ENCODE peak calls at places on chromosomes 2 and 18, in four cellular contexts. I, K, J and G are unnamed samples. For H3K4me1 and H3K9me3, the result is how much of the 10 kb centered on the place peaks cover.

GRCh38 chr18:24885266-24885665 is 424.8 kb downstream of the HRH4 start:
- DNase-seq in J (no peak), I (no peak), K (no peak), G (no peak)

GRCh38 chr2:20728114-20728758 is 61.3 kb downstream of the GDF7 start:
- DNase-seq in I (no peak), K (no peak), J (no peak), G (no peak)

GRCh38 chr2:15826273-15826717 is 114.1 kb upstream of the MYCN start:
- DNase-seq in K (no peak), J (no peak), I (no peak), G (no peak)

GRCh38 chr2:67840460-67841068 is 222.2 kb downstream of the C1D start:
- DNase-seq in I (no peak), J (peak), K (peak), G (peak)

GRCh38 chr2:159098815-159099455 is 130.5 kb downstream of the TANC1 start:
- DNase-seq in K (no peak), I (no peak), J (no peak), G (no peak)

GRCh38 chr2:195199864-195200263 is 457.2 kb upstream of the SLC39A10 start:
- DNase-seq in I (no peak), K (no peak), J (no peak), G (no peak)

GRCh38 chr18:641224-641623 is 16.2 kb upstream of the TYMS start:
- DNase-seq in J (no peak), K (no peak), I (no peak), G (no peak)

GRCh38 chr18:78927156-78927555 is 52.5 kb upstream of the SALL3 start:
- DNase-seq in K (no peak), I (no peak), J (no peak), G (no peak)

GRCh38 chr2:16522031-16522818 is 143.4 kb downstream of the CYRIA start:
- DNase-seq in K (no peak), J (no peak), I (no peak), G (no peak)

GRCh38 chr18:33878213-33878612 is 300.2 kb downstream of the ASXL3 start:
- DNase-seq in K (no peak), J (no peak), I (no peak), G (no peak)

GRCh38 chr2:85995648-85996529 is 107.1 kb upstream of the ST3GAL5 start:
- DNase-seq in K (no peak), J (no peak), I (no peak), G (no peak)

GRCh38 chr2:98727369-98727749 is 3.6 kb downstream of the MGAT4A start:
- DNase-seq in J (no peak), I (no peak), K (no peak), G (no peak)

GRCh38 chr2:208978966-208979365 is 444.9 kb upstream of the MAP2 start:
- DNase-seq in J (no peak), I (no peak), K (no peak), G (no peak)

GRCh38 chr18:50649821-50650220 is 89.9 kb downstream of the MAPK4 start:
- DNase-seq in I (no peak), K (peak), J (no peak), G (no peak)

GRCh38 chr18:78721281-78721949 is 258.2 kb upstream of the SALL3 start:
- DNase-seq in J (no peak), I (no peak), K (no peak), G (peak)

GRCh38 chr2:64599469-64599868 is 54.2 kb downstream of the SERTAD2 start:
- DNase-seq in I (no peak), K (no peak), J (no peak), G (no peak)

GRCh38 chr18:62717059-62717849 is 1.9 kb downstream of the PHLPP1 start:
- DNase-seq in J (peak), K (peak), I (no peak), G (peak)

GRCh38 chr2:15122915-15123314 is 438.2 kb downstream of the NBAS start:
- DNase-seq in K (no peak), I (no peak), J (no peak), G (no peak)

GRCh38 chr2:42424033-42424432 is 63.0 kb upstream of the COX7A2L start:
- DNase-seq in K (no peak), J (no peak), I (no peak), G (no peak)

GRCh38 chr2:211802611-211803010 is 736.0 kb downstream of the ERBB4 start:
- DNase-seq in I (no peak), J (no peak), K (no peak), G (no peak)

GRCh38 chr2:127575941-127576432 is 40.5 kb downstream of the MYO7B start:
- DNase-seq in K (no peak), J (no peak), I (no peak), G (no peak)

GRCh38 chr2:69018629-69019227 is 5.7 kb downstream of the ANTXR1 start:
- DNase-seq in J (no peak), K (no peak), I (no peak), G (no peak)

GRCh38 chr18:63292844-63293683 is 26.5 kb downstream of the BCL2 start:
- DNase-seq in I (peak), J (no peak), K (no peak), G (no peak)

GRCh38 chr2:97911210-97911921 is 84.4 kb downstream of the TMEM131 start:
- DNase-seq in K (no peak), J (no peak), I (no peak), G (no peak)

GRCh38 chr18:32469190-32469611 is 1.5 kb downstream of the GAREM1 start:
- DNase-seq in I (no peak), K (peak), J (peak), G (peak)

GRCh38 chr2:239160226-239161143 is 240.3 kb downstream of the HDAC4 start:
- DNase-seq in I (no peak), J (no peak), K (no peak), G (no peak)

GRCh38 chr2:109676346-109676897 is 62.3 kb downstream of the SOWAHC start:
- DNase-seq in I (no peak), K (no peak), J (no peak), G (no peak)

GRCh38 chr2:121479882-121480522 is 50.7 kb upstream of the RNU4ATAC start:
- DNase-seq in J (no peak), I (no peak), K (no peak), G (no peak)

GRCh38 chr2:238226698-238227586 is 12.9 kb downstream of the HES6 start:
- DNase-seq in I (no peak), J (no peak), K (no peak), G (no peak)

GRCh38 chr18:57347784-57348183 is 4.6 kb upstream of the ST8SIA3 start:
- DNase-seq in K (no peak), J (no peak), I (no peak), G (no peak)

GRCh38 chr2:119010336-119010735 is 68.3 kb downstream of the MARCO start:
- DNase-seq in I (no peak), J (no peak), K (no peak), G (no peak)

GRCh38 chr2:42192642-42193566 is 23.8 kb downstream of the EML4 start:
- DNase-seq in K (no peak), J (no peak), I (no peak), G (no peak)

GRCh38 chr2:64985457-64985856 is 3.7 kb upstream of the SLC1A4 start:
- DNase-seq in I (no peak), J (no peak), K (peak), G (no peak)

GRCh38 chr18:22044474-22045220 is 124.7 kb upstream of the GATA6 start:
- DNase-seq in I (no peak), J (no peak), K (no peak), G (no peak)

GRCh38 chr2:100818003-100818605 is 1.8 kb upstream of the NPAS2 start:
- DNase-seq in K (no peak), J (peak), I (no peak), G (no peak)

GRCh38 chr18:28793911-28794310 is 617.0 kb upstream of the CDH2 start:
- DNase-seq in K (no peak), I (no peak), J (no peak), G (peak)

GRCh38 chr2:147660680-147661079 is 184.1 kb upstream of the ACVR2A start:
- DNase-seq in I (no peak), J (no peak), K (no peak), G (no peak)

GRCh38 chr18:76452357-76452756 is 42.7 kb downstream of the ZNF516 start:
- DNase-seq in K (no peak), J (no peak), I (no peak), G (no peak)

GRCh38 chr2:46236006-46236875 is 61.0 kb upstream of the EPAS1 start:
- DNase-seq in I (no peak), K (no peak), J (no peak), G (no peak)

GRCh38 chr18:48997681-48997984 is 46.9 kb upstream of the SMAD7 start:
- DNase-seq in I (no peak), J (no peak), K (no peak), G (no peak)

GRCh38 chr18:48994926-48995835 is 44.4 kb upstream of the SMAD7 start:
- DNase-seq in K (no peak), J (no peak), I (no peak), G (no peak)

GRCh38 chr18:48997985-48998831 is 47.4 kb upstream of the SMAD7 start:
- DNase-seq in K (peak), J (peak), I (no peak), G (peak)

GRCh38 chr18:48996041-48996440 is 45.3 kb upstream of the SMAD7 start:
- DNase-seq in I (no peak), J (no peak), K (no peak), G (no peak)

GRCh38 chr18:48996901-48997463 is 46.2 kb upstream of the SMAD7 start:
- DNase-seq in I (no peak), J (peak), K (no peak), G (peak)
- H3K4me3 ChIP-seq in I (no peak), J (peak), K (no peak), G (no peak)

DNA sequence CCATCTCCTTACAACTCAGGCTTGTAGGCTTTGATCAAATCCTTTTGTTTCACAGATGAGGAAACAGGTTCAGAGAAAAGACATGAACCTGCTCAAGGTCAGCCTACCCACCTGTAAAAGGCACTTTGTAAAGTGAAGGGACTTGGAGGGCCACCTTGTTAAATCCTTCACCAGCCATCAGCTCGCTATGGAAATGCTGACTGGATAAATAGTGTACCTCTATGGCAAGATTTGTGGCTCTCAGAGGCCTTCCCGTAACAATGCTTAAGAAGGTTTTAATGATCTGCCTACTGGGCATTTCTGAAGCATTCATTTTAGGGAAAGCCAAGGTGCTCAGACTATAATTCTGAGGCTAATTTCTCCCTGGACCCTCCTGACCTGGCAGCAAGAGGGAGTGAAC is 90.7 kb upstream of the CXCR4 start:
- DNase-seq in J (no peak), K (no peak), I (no peak), G (no peak)
- H3K4me1 ChIP-seq in J (under half), K (under half), I (under half), G (under half)

DNA sequence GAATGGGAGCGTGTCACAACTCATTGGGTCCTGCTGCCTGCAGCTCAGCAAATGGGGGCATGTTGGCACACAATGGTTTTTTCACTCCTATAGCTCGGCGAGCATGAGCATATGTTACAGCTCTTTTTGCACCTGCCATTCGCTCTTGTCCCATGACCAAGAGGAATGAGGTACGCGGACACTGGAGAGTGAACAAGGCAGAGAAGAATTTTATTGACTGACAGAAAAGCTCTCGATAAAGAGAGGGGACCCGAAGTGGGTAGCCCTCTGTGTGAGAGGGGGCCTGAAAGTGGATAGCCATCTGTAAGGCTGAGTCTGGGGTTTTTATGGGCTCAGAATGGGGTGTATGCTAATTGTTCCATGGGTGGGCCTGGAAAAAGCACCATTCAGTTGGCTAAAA is 5.5 kb downstream of the ACYP2 start:
- DNase-seq in J (no peak), K (no peak), I (no peak), G (no peak)
- H3K9me3 ChIP-seq in J (under half), K (under half), I (under half), G (under half)

GRCh38 chr18:61400016-61400630 is 66.9 kb downstream of the CDH20 start:
- DNase-seq in I (no peak), J (no peak), K (no peak), G (no peak)
- H3K4me3 ChIP-seq in I (no peak), J (no peak), K (no peak), G (no peak)

DNA sequence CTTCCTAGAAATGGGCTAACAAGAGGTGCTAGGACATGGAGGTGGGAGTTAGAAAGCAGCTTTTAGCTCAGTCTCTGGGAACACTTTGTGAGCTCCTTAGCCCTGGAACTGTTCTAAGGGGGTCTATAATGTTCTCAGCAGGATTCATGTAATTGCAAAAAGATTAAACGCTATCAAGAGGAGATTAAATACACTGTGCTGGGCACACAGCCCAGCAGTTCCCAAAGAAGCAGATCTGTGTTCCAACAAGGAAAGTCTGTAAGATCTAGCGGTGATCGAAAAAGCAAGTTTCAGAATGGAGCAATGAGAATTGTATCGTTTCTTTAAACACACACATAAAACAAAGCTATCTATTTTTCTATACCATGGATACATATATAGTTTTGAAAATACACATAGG is 2.4 kb upstream of the ARID5A start:
- DNase-seq in K (no peak), J (no peak), I (no peak), G (no peak)
- H3K4me1 ChIP-seq in K (half or more), J (half or more), I (under half), G (under half)

DNA sequence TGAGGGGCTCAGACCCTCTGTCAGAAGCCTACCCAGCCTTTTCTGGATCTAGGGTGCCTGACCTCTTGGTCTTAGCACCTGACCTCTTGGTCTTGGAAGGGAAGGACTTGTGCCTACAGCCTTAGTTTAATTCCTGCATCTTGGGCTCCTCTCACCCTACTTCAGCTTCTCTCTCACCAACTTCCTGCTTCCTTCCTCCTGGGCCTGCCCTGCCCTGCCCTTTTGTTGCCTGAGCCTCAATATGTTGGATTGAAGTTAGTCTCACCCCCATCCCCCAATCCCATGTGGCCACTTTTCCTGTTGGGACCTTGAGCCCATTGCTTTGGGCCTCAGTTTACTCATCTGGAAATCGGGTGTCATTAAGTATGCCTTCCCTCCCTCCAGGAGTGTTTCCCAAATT is 206.2 kb upstream of the SKOR2 start:
- DNase-seq in J (no peak), K (no peak), I (no peak), G (no peak)
- H3K9me3 ChIP-seq in J (under half), K (under half), I (under half), G (under half)

DNA sequence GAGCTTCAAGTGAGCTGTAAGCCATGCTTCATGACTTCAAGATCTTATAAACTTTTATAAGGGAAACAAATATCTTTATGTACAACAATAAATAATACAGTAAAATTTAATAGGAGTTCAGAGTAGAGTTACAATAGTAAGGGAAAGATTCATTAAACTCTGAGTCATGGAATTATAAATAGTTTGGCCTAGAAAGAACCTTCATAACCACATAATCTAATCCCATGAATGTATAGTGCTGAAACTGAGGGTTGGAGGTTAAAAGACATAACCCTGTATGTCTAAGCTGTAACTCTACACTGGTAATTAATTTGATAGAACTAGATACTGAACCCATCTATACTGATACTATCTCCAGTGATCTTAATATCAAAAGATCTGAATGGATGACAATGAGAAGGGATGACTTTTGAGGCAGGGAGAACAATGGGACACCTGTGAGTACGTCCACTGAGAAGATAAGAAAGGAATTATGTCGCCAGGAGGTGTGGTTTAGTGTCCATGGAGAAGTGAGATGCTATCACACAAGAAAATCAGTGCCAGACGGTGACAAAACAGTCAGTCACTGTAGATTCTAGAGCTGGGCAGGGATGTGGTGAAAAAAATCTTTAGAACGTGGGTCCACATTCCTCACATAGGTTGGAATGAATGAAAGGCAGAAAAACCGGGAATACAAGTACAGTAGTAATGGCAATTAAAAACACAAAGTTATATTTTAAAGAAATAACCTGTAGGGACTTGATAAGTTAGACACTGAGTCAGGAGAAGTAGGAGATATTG is 1.1 kb downstream of the IL1F10 start:
- DNase-seq in K (no peak), J (no peak), I (no peak), G (no peak)
- H3K4me3 ChIP-seq in K (no peak), J (no peak), I (no peak), G (no peak)

GRCh38 chr2:60552851-60553495 is 481 bp downstream of the BCL11A start:
- DNase-seq in I (no peak), J (no peak), K (no peak), G (no peak)
- H3K4me1 ChIP-seq in I (under half), J (under half), K (half or more), G (under half)

GRCh38 chr2:80573167-80573566 is 268.6 kb upstream of the LRRTM1 start:
- DNase-seq in K (no peak), J (no peak), I (no peak), G (no peak)
- H3K9me3 ChIP-seq in K (under half), J (under half), I (under half), G (under half)